ENCODE peak calls at places on chromosomes 5 and 9, in seven cellular contexts. K is heart left ventricle; N is transverse colon; P is WTC11; R is psoas muscle; W is CD4-positive, alpha-beta T cell; F is AG10803. O is an unnamed sample.

GRCh38 chr5:57666582-57666981 is 184.0 kb upstream of the ACTBL2 start:
- DNase-seq in K (no peak), N (no peak), P (no peak), R (no peak), W (no peak), F (no peak), O (no peak)

GRCh38 chr5:50667079-50667652 is 729 bp downstream of the PARP8 start:
- DNase-seq in K (peak; percentile 87), N (peak; percentile 52), P (peak; percentile 66), R (peak; percentile 65), W (peak; percentile 43), F (peak; percentile 48), O (peak; percentile 64)

GRCh38 chr9:84671651-84672467 is 2.3 kb downstream of the NTRK2 start:
- DNase-seq in K (no peak), N (no peak), P (no peak), R (no peak), W (no peak), F (no peak), O (no peak)

GRCh38 chr9:115164511-115164974 is 46.6 kb upstream of the TNC start:
- DNase-seq in K (no peak), N (no peak), P (no peak), R (peak; percentile 15), W (no peak), F (peak; percentile 57), O (no peak)

GRCh38 chr9:97632992-97633858 is at the start of the genes NCBP1 and TSTD2:
- DNase-seq in K (peak; percentile 99), N (peak; percentile 97), P (peak; percentile 94), R (peak; percentile 97), W (peak; percentile 92), F (peak; percentile 98), O (peak; percentile 98)

GRCh38 chr5:122150128-122150685 is 20.9 kb downstream of the ZNF474 start:
- DNase-seq in K (no peak), N (no peak), P (no peak), R (no peak), W (no peak), F (peak; percentile 69), O (no peak)

GRCh38 chr5:93717162-93717561 is 24.2 kb downstream of the POU5F2 start:
- DNase-seq in K (no peak), N (no peak), P (no peak), R (no peak), W (no peak), F (peak; percentile 15), O (no peak)

GRCh38 chr9:136899196-136899595 is 12.9 kb downstream of the TRAF2 start:
- DNase-seq in K (no peak), N (peak; percentile 70), P (no peak), R (no peak), W (no peak), F (no peak), O (no peak)

GRCh38 chr5:170105643-170106611 is at the start of gene FOXI1:
- DNase-seq in K (no peak), N (no peak), P (no peak), R (no peak), W (no peak), F (no peak), O (no peak)

GRCh38 chr9:21334603-21334968 is 618 bp downstream of the KLHL9 start:
- DNase-seq in K (no peak), N (no peak), P (no peak), R (no peak), W (no peak), F (peak; percentile 35), O (peak; percentile 15)

GRCh38 chr9:130030821-130031481 is 12.0 kb downstream of the FNBP1 start:
- DNase-seq in K (no peak), N (no peak), P (no peak), R (no peak), W (no peak), F (no peak), O (peak; percentile 41)
- TF ChIP-seq CTCF in K (no peak), N (no peak), P (no peak), R (no peak), W (no peak), F (no peak), O (peak; percentile 35)

GRCh38 chr5:14343376-14343775 is 200.2 kb downstream of the TRIO start:
- DNase-seq in K (no peak), N (no peak), P (no peak), R (no peak), W (no peak), F (no peak), O (no peak)
- TF ChIP-seq CTCF in K (no peak), N (no peak), P (no peak), R (no peak), W (no peak), F (no peak), O (no peak)

GRCh38 chr9:133060417-133060841 is 1.4 kb upstream of the CEL start:
- DNase-seq in K (no peak), N (no peak), P (no peak), R (no peak), W (no peak), F (no peak), O (peak; percentile 27)
- TF ChIP-seq CTCF in K (no peak), N (no peak), P (no peak), R (no peak), W (peak; percentile 14), F (no peak), O (peak; percentile 31)

GRCh38 chr9:37508834-37509206 is 23.1 kb downstream of the POLR1E start:
- DNase-seq in K (no peak), N (no peak), P (no peak), R (no peak), W (no peak), F (no peak), O (no peak)
- TF ChIP-seq CTCF in K (no peak), N (no peak), P (no peak), R (no peak), W (no peak), F (no peak), O (no peak)

DNA sequence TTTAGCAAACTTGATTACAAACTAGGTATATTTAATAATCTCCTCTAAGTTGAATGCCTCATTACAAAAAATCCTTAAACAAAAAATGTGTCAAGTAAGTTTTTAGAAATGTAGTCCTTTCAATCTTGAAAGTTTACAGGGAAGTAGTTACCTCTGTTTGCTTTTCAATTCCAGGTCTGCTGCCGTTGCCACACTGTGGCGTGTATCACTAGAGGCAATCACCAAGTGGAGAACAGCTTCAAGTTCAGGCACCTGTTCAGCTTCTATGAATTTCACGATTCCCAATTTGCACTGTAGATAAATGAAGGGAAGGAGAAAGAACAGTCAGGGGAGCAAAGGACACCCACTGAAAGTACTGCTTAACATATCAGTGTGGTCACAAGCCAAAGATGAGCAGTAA is 51.1 kb downstream of the ECPAS start:
- DNase-seq in K (no peak), N (no peak), P (no peak), R (no peak), W (no peak), F (no peak), O (no peak)
- TF ChIP-seq CTCF in K (no peak), N (no peak), P (no peak), R (no peak), W (no peak), F (no peak), O (no peak)

DNA sequence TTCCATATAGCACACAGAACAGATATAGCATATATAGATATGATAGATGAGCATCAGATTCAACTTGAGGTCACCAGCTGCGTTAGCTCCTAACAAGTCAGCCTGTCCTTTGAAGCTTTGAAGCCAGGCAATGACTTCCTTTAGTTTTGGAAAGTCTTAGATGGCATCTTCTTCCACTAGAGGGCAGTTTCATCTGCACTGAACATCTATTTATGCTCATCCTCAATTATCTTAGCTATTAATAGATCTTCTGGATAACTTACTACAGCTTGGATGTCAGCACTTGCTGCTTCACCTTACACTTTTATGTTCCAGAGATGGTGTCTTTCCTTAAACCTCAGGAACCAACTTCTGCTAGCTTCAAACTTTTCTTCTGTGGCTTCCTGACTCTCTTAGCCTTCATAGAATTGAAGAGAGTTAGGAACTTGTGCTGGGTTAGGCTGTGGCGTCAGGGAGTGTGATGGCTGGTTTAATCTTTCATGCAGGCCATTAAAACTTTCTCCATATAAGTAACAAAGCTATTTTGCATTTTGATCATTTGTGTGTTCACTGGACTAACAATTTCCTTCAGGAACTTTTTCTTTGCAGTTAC is 1401.4 kb downstream of the EFNA5 start:
- DNase-seq in K (no peak), N (no peak), P (no peak), R (no peak), W (no peak), F (peak; percentile 47), O (no peak)
- TF ChIP-seq CTCF in K (peak; percentile 43), N (no peak), P (peak; percentile 22), R (peak; percentile 59), W (no peak), F (peak; percentile 79), O (no peak)

GRCh38 chr5:95235439-95235982 is 49.4 kb downstream of the MCTP1 start:
- DNase-seq in K (no peak), N (no peak), P (no peak), R (no peak), W (no peak), F (no peak), O (no peak)

GRCh38 chr5:95241155-95241554 is 43.7 kb downstream of the MCTP1 start:
- DNase-seq in K (no peak), N (no peak), P (no peak), R (no peak), W (no peak), F (no peak), O (no peak)

GRCh38 chr5:95237324-95237723 is 47.6 kb downstream of the MCTP1 start:
- DNase-seq in K (no peak), N (no peak), P (no peak), R (no peak), W (no peak), F (no peak), O (no peak)

GRCh38 chr5:95241635-95242034 is 43.3 kb downstream of the MCTP1 start:
- DNase-seq in K (no peak), N (no peak), P (no peak), R (no peak), W (no peak), F (no peak), O (no peak)

GRCh38 chr5:95238560-95239325 is 46.2 kb downstream of the MCTP1 start:
- DNase-seq in K (no peak), N (no peak), P (no peak), R (no peak), W (no peak), F (peak; percentile 15), O (no peak)
- TF ChIP-seq CTCF in K (peak; percentile 49), N (no peak), P (no peak), R (peak; percentile 18), W (no peak), F (peak; percentile 51), O (no peak)

DNA sequence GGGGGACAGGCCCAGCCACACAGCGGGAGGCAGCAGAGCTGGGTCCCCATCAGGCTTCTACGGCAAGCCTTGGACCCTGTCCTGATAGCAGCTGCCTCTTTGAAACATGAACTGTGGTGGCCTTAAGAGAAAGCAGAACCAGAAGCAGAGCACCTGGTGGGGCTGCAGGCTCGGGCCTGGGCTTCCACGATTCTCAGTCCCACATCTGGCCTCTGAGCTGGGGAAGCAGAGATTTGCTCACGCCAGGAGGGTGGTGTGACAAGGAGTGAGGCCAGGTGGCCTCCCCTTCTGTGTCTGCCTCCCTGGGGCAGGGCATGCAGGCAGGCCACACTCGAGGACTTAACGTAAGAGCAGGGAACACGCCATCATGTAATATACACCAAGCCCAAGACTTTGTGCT is 14.1 kb upstream of the PHYKPL start:
- DNase-seq in K (no peak), N (no peak), P (no peak), R (no peak), W (no peak), F (no peak), O (no peak)
- TF ChIP-seq CTCF in K (no peak), N (no peak), P (no peak), R (no peak), W (no peak), F (no peak), O (no peak)

O was measured in activated CD8-positive, alpha-beta T cell treated with anti-CD3 and anti-CD28 coated beads for 36 hours.